ENCODE peak calls at places on chromosomes 2 and 18, in four cellular contexts. M is colonic mucosa; N is activated naive CD4-positive, alpha-beta T cell; K is ecto neural progenitor cell. C is an unnamed sample.

GRCh38 chr2:209619782-209620181 is 151.8 kb upstream of the UNC80 start:
- DNase-seq in M (no peak), N (no peak), K (no peak), C (no peak)

GRCh38 chr2:190791347-190791982 is 89.2 kb upstream of the GLS start:
- DNase-seq in M (no peak), N (no peak), K (no peak), C (peak)

GRCh38 chr2:147636888-147637270 is 207.9 kb upstream of the ACVR2A start:
- DNase-seq in M (no peak), N (no peak), K (no peak), C (no peak)

GRCh38 chr18:45739848-45740247 is 15.9 kb downstream of the SLC14A1 start:
- DNase-seq in M (no peak), N (no peak), K (no peak), C (no peak)

GRCh38 chr2:127906206-127906926 is 20.6 kb upstream of the AMMECR1L start:
- DNase-seq in M (no peak), N (no peak), K (no peak), C (no peak)

GRCh38 chr18:46374850-46375249 is 270.7 kb downstream of the HAUS1 start:
- DNase-seq in M (no peak), N (no peak), K (no peak), C (peak)

GRCh38 chr2:36404312-36404711 is 48.7 kb downstream of the CRIM1 start:
- DNase-seq in M (no peak), N (no peak), K (no peak), C (no peak)

GRCh38 chr2:26988165-26988879 is 17.9 kb downstream of the MAPRE3 start:
- DNase-seq in M (no peak), N (no peak), K (no peak), C (no peak)

GRCh38 chr2:211860224-211860623 is 678.4 kb downstream of the ERBB4 start:
- DNase-seq in M (no peak), N (no peak), K (no peak), C (no peak)

GRCh38 chr2:66239655-66240054 is 195.3 kb upstream of the MEIS1 start:
- DNase-seq in M (no peak), N (no peak), K (no peak), C (no peak)

GRCh38 chr2:151840216-151840691 is 12.0 kb upstream of the ARL5A start:
- DNase-seq in M (no peak), N (no peak), K (no peak), C (no peak)

GRCh38 chr18:23740105-23740830 is 51.0 kb downstream of the LAMA3 start:
- DNase-seq in M (peak), N (no peak), K (no peak), C (no peak)

GRCh38 chr2:223835701-223836532 is 1.5 kb downstream of the AP1S3 start:
- DNase-seq in M (peak), N (no peak), K (no peak), C (no peak)

GRCh38 chr2:135093192-135093591 is 41.1 kb downstream of the RAB3GAP1 start:
- DNase-seq in M (no peak), N (no peak), K (no peak), C (no peak)

GRCh38 chr2:11749646-11750349 is 3.4 kb downstream of the LPIN1 start:
- DNase-seq in M (no peak), N (no peak), K (no peak), C (no peak)

GRCh38 chr2:109238580-109238979 is 109.6 kb downstream of the SH3RF3 start:
- DNase-seq in M (peak), N (no peak), K (no peak), C (peak)

GRCh38 chr2:183993052-183993451 is 605.3 kb upstream of the ZNF804A start:
- DNase-seq in M (peak), N (no peak), K (no peak), C (no peak)

GRCh38 chr2:240646061-240646899 is 21.0 kb downstream of the GPR35 start:
- DNase-seq in M (no peak), N (no peak), K (peak), C (no peak)

GRCh38 chr2:190999949-191000665 is 13.9 kb downstream of the STAT1 start:
- DNase-seq in M (no peak), N (no peak), K (no peak), C (no peak)

GRCh38 chr2:181022652-181023051 is 42.2 kb downstream of the UBE2E3 start:
- DNase-seq in M (no peak), N (no peak), K (no peak), C (no peak)